ENCODE peak calls at places on chromosome 10, in nine cellular contexts. One of them, this sample, is unnamed.

GRCh38 chr10:119335671-119336353 is 128.4 kb downstream of the GRK5 start:
- DNase-seq in activated CD4-positive, alpha-beta T cell treated with anti-CD3 and anti-CD28 coated beads for 24 hours: no peak
- DNase-seq in uterus: no peak
- DNase-seq in GM03348: no peak
- DNase-seq in kidney epithelial cell: no peak
- DNase-seq in iris pigment epithelial cell: no peak
- DNase-seq in brain microvascular endothelial cell: no peak
- DNase-seq in neural progenitor cell: no peak
- DNase-seq in A549: no peak
- DNase-seq in this sample: no peak

GRCh38 chr10:30858499-30858898 is 173.2 kb downstream of the ZNF438 start:
- DNase-seq in activated CD4-positive, alpha-beta T cell treated with anti-CD3 and anti-CD28 coated beads for 24 hours: no peak
- DNase-seq in uterus: no peak
- DNase-seq in GM03348: peak
- DNase-seq in kidney epithelial cell: no peak
- DNase-seq in iris pigment epithelial cell: no peak
- DNase-seq in brain microvascular endothelial cell: no peak
- DNase-seq in neural progenitor cell: no peak
- DNase-seq in A549: no peak
- DNase-seq in this sample: no peak

GRCh38 chr10:56012146-56012545 is 348.9 kb downstream of the ZWINT start:
- DNase-seq in activated CD4-positive, alpha-beta T cell treated with anti-CD3 and anti-CD28 coated beads for 24 hours: no peak
- DNase-seq in uterus: no peak
- DNase-seq in GM03348: no peak
- DNase-seq in kidney epithelial cell: no peak
- DNase-seq in iris pigment epithelial cell: no peak
- DNase-seq in brain microvascular endothelial cell: no peak
- DNase-seq in neural progenitor cell: no peak
- DNase-seq in A549: no peak
- DNase-seq in this sample: no peak

GRCh38 chr10:99964791-99965190 is 45.0 kb downstream of the DNMBP start:
- DNase-seq in activated CD4-positive, alpha-beta T cell treated with anti-CD3 and anti-CD28 coated beads for 24 hours: no peak
- DNase-seq in uterus: no peak
- DNase-seq in GM03348: no peak
- DNase-seq in kidney epithelial cell: no peak
- DNase-seq in iris pigment epithelial cell: peak
- DNase-seq in brain microvascular endothelial cell: no peak
- DNase-seq in neural progenitor cell: no peak
- DNase-seq in A549: no peak
- DNase-seq in this sample: peak

GRCh38 chr10:132593900-132594876 is 56.6 kb downstream of the INPP5A start:
- DNase-seq in activated CD4-positive, alpha-beta T cell treated with anti-CD3 and anti-CD28 coated beads for 24 hours: no peak
- DNase-seq in uterus: no peak
- DNase-seq in GM03348: no peak
- DNase-seq in kidney epithelial cell: no peak
- DNase-seq in iris pigment epithelial cell: no peak
- DNase-seq in brain microvascular endothelial cell: no peak
- DNase-seq in neural progenitor cell: no peak
- DNase-seq in A549: no peak
- DNase-seq in this sample: no peak

GRCh38 chr10:75014516-75015230 is 96.8 kb upstream of the SAMD8 start:
- DNase-seq in activated CD4-positive, alpha-beta T cell treated with anti-CD3 and anti-CD28 coated beads for 24 hours: no peak
- DNase-seq in uterus: no peak
- DNase-seq in GM03348: no peak
- DNase-seq in kidney epithelial cell: no peak
- DNase-seq in iris pigment epithelial cell: no peak
- DNase-seq in brain microvascular endothelial cell: no peak
- DNase-seq in neural progenitor cell: no peak
- DNase-seq in A549: no peak
- DNase-seq in this sample: no peak

GRCh38 chr10:58010076-58010475 is 257.6 kb downstream of the IPMK start:
- DNase-seq in activated CD4-positive, alpha-beta T cell treated with anti-CD3 and anti-CD28 coated beads for 24 hours: no peak
- DNase-seq in uterus: no peak
- DNase-seq in GM03348: no peak
- DNase-seq in kidney epithelial cell: no peak
- DNase-seq in iris pigment epithelial cell: no peak
- DNase-seq in brain microvascular endothelial cell: no peak
- DNase-seq in neural progenitor cell: no peak
- DNase-seq in A549: no peak
- DNase-seq in this sample: no peak

GRCh38 chr10:51892965-51893658 is 193.7 kb upstream of the CSTF2T start:
- DNase-seq in activated CD4-positive, alpha-beta T cell treated with anti-CD3 and anti-CD28 coated beads for 24 hours: no peak
- DNase-seq in uterus: no peak
- DNase-seq in GM03348: no peak
- DNase-seq in kidney epithelial cell: no peak
- DNase-seq in iris pigment epithelial cell: no peak
- DNase-seq in brain microvascular endothelial cell: peak
- DNase-seq in neural progenitor cell: peak
- DNase-seq in A549: peak
- DNase-seq in this sample: no peak

GRCh38 chr10:104139221-104139620 is 17.2 kb downstream of the SFR1 start:
- DNase-seq in activated CD4-positive, alpha-beta T cell treated with anti-CD3 and anti-CD28 coated beads for 24 hours: no peak
- DNase-seq in uterus: no peak
- DNase-seq in GM03348: no peak
- DNase-seq in kidney epithelial cell: no peak
- DNase-seq in iris pigment epithelial cell: peak
- DNase-seq in brain microvascular endothelial cell: no peak
- DNase-seq in neural progenitor cell: peak
- DNase-seq in A549: no peak
- DNase-seq in this sample: peak

GRCh38 chr10:114930320-114930719 is 7.7 kb upstream of the TRUB1 start:
- DNase-seq in activated CD4-positive, alpha-beta T cell treated with anti-CD3 and anti-CD28 coated beads for 24 hours: no peak
- DNase-seq in uterus: no peak
- DNase-seq in GM03348: peak
- DNase-seq in kidney epithelial cell: no peak
- DNase-seq in iris pigment epithelial cell: peak
- DNase-seq in brain microvascular endothelial cell: peak
- DNase-seq in neural progenitor cell: no peak
- DNase-seq in A549: no peak
- DNase-seq in this sample: no peak

GRCh38 chr10:113480828-113481502 is 71.9 kb upstream of the HABP2 start:
- DNase-seq in activated CD4-positive, alpha-beta T cell treated with anti-CD3 and anti-CD28 coated beads for 24 hours: no peak
- DNase-seq in uterus: no peak
- DNase-seq in GM03348: no peak
- DNase-seq in kidney epithelial cell: no peak
- DNase-seq in iris pigment epithelial cell: no peak
- DNase-seq in brain microvascular endothelial cell: no peak
- DNase-seq in neural progenitor cell: no peak
- DNase-seq in A549: no peak
- DNase-seq in this sample: no peak

GRCh38 chr10:73209705-73210104 is 37.4 kb downstream of the DNAJC9 start:
- DNase-seq in activated CD4-positive, alpha-beta T cell treated with anti-CD3 and anti-CD28 coated beads for 24 hours: no peak
- DNase-seq in uterus: no peak
- DNase-seq in GM03348: peak
- DNase-seq in kidney epithelial cell: peak
- DNase-seq in iris pigment epithelial cell: peak
- DNase-seq in brain microvascular endothelial cell: peak
- DNase-seq in neural progenitor cell: no peak
- DNase-seq in A549: no peak
- DNase-seq in this sample: no peak

This sample was measured in MV-4-11.